ENCODE peak calls at places on chromosomes 5 and 9, in ten cellular contexts. A is Panc1, P is dorsolateral prefrontal cortex, C is lower lobe of right lung, L is tibial nerve, M is stomach, N is SJSA1, U is GM23248, I is IMR-90, J is body of pancreas. T is an unnamed sample.
A peak's percentile ranks its signal among the peaks of the same experiment; 100 is the strongest.

GRCh38 chr9:6272229-6272597 is 56.0 kb upstream of the TPD52L3 start:
- DNase-seq in A (no peak), P (no peak), C (no peak), L (no peak), M (peak; percentile 34), N (no peak), U (peak; percentile 94), I (peak; percentile 93), J (peak; percentile 53), T (peak; percentile 81)

GRCh38 chr5:125609011-125609410 is 814.2 kb upstream of the GRAMD2B start:
- DNase-seq in A (no peak), P (no peak), C (no peak), L (no peak), M (no peak), N (no peak), U (no peak), I (no peak), J (no peak), T (no peak)

GRCh38 chr5:103424008-103424407 is 138.6 kb downstream of the NUDT12 start:
- DNase-seq in A (no peak), P (no peak), C (no peak), L (no peak), M (no peak), N (no peak), U (peak; percentile 78), I (peak; percentile 46), J (no peak), T (no peak)

GRCh38 chr5:45029553-45029952 is 220.8 kb downstream of the MRPS30 start:
- DNase-seq in A (no peak), P (no peak), C (no peak), L (no peak), M (no peak), N (no peak), U (no peak), I (no peak), J (no peak), T (no peak)

GRCh38 chr9:118529210-118529609 is 825.0 kb downstream of the TLR4 start:
- DNase-seq in A (no peak), P (no peak), C (no peak), L (no peak), M (no peak), N (no peak), U (peak; percentile 66), I (no peak), J (no peak), T (no peak)

GRCh38 chr9:19965336-19965735 is 176.5 kb upstream of the SLC24A2 start:
- DNase-seq in A (no peak), P (no peak), C (no peak), L (no peak), M (no peak), N (no peak), U (peak; percentile 30), I (peak; percentile 10), J (no peak), T (peak; percentile 3)

GRCh38 chr9:92713528-92713927 is 43.6 kb upstream of the IPPK start:
- DNase-seq in A (no peak), P (no peak), C (no peak), L (no peak), M (no peak), N (no peak), U (no peak), I (no peak), J (no peak), T (no peak)

GRCh38 chr5:80654054-80654390 is 430 bp upstream of the MSH3 start:
- DNase-seq in A (no peak), P (no peak), C (no peak), L (no peak), M (no peak), N (peak; percentile 74), U (peak; percentile 15), I (no peak), J (no peak), T (no peak)

GRCh38 chr5:140109050-140109817 is 4.7 kb upstream of the PURA start:
- DNase-seq in A (no peak), P (peak; percentile 32), C (no peak), L (no peak), M (no peak), N (no peak), U (peak; percentile 78), I (peak; percentile 61), J (no peak), T (no peak)

GRCh38 chr9:134602547-134603362 is 38.8 kb upstream of the COL5A1 start:
- DNase-seq in A (no peak), P (no peak), C (peak; percentile 46), L (no peak), M (no peak), N (peak; percentile 99), U (peak; percentile 99), I (peak; percentile 99), J (peak; percentile 39), T (peak; percentile 94)

GRCh38 chr9:130043654-130044623 is 950 bp upstream of the FNBP1 start:
- DNase-seq in A (no peak), P (peak; percentile 46), C (no peak), L (peak; percentile 44), M (peak; percentile 30), N (no peak), U (peak; percentile 77), I (peak; percentile 46), J (no peak), T (no peak)

GRCh38 chr9:112558978-112559377 is 72.4 kb downstream of the KIAA1958 start:
- DNase-seq in A (no peak), P (no peak), C (no peak), L (no peak), M (no peak), N (no peak), U (no peak), I (no peak), J (no peak), T (no peak)

GRCh38 chr9:112559629-112560413 is 73.2 kb downstream of the KIAA1958 start:
- DNase-seq in A (no peak), P (no peak), C (no peak), L (no peak), M (no peak), N (no peak), U (peak; percentile 60), I (no peak), J (no peak), T (no peak)

GRCh38 chr9:112555844-112556482 is 69.3 kb downstream of the KIAA1958 start:
- DNase-seq in A (no peak), P (no peak), C (no peak), L (no peak), M (peak; percentile 68), N (no peak), U (no peak), I (no peak), J (peak; percentile 59), T (no peak)

GRCh38 chr9:112556497-112557085 is 70.0 kb downstream of the KIAA1958 start:
- DNase-seq in A (no peak), P (no peak), C (no peak), L (no peak), M (no peak), N (peak; percentile 28), U (peak; percentile 86), I (peak; percentile 75), J (no peak), T (no peak)

GRCh38 chr9:112558476-112558875 is 71.8 kb downstream of the KIAA1958 start:
- DNase-seq in A (no peak), P (no peak), C (no peak), L (no peak), M (no peak), N (peak; percentile 7), U (peak; percentile 87), I (peak; percentile 66), J (no peak), T (no peak)
- H3K4me3 ChIP-seq in A (no peak overlapping the region), P (no peak overlapping the region), C (no peak overlapping the region), L (no peak overlapping the region), M (no peak overlapping the region), N (no peak overlapping the region), U (peak overlapping the region; percentile 12), I (no peak overlapping the region), J (no peak overlapping the region), T (no peak overlapping the region)

GRCh38 chr5:2750026-2750757 is 1.3 kb downstream of the IRX2 start:
- DNase-seq in A (no peak), P (no peak), C (peak; percentile 55), L (no peak), M (no peak), N (peak; percentile 42), U (peak; percentile 77), I (no peak), J (no peak), T (no peak)
- H3K27me3 ChIP-seq in A (peaks cover 6% of the 10 kb centered on the region), P (peaks cover 56% of the 10 kb centered on the region), C (peaks cover 81% of the 10 kb centered on the region), L (peaks cover 90% of the 10 kb centered on the region), M (peaks cover 26% of the 10 kb centered on the region), N (no peaks in the 10 kb centered on the region), U (no peaks in the 10 kb centered on the region), I (peaks cover 39% of the 10 kb centered on the region), J (no peaks in the 10 kb centered on the region), T (peaks cover 46% of the 10 kb centered on the region)

GRCh38 chr5:141608046-141608445 is 10.8 kb downstream of the DIAPH1 start:
- DNase-seq in A (no peak), P (no peak), C (no peak), L (no peak), M (no peak), N (no peak), U (no peak), I (no peak), J (no peak), T (no peak)

GRCh38 chr5:141603912-141604311 is 14.9 kb downstream of the DIAPH1 start:
- DNase-seq in A (no peak), P (no peak), C (no peak), L (no peak), M (no peak), N (no peak), U (no peak), I (no peak), J (no peak), T (no peak)

GRCh38 chr5:141604318-141604717 is 14.5 kb downstream of the DIAPH1 start:
- DNase-seq in A (peak; percentile 50), P (no peak), C (peak; percentile 62), L (peak; percentile 52), M (peak; percentile 34), N (peak; percentile 64), U (peak; percentile 98), I (peak; percentile 94), J (peak; percentile 37), T (peak; percentile 57)

GRCh38 chr5:141608557-141608956 is 10.2 kb downstream of the DIAPH1 start:
- DNase-seq in A (no peak), P (no peak), C (no peak), L (no peak), M (no peak), N (no peak), U (no peak), I (no peak), J (no peak), T (no peak)

GRCh38 chr5:141605523-141606277 is 13.1 kb downstream of the DIAPH1 start:
- DNase-seq in A (no peak), P (no peak), C (peak; percentile 59), L (no peak), M (peak; percentile 46), N (no peak), U (no peak), I (no peak), J (peak; percentile 25), T (no peak)
- H3K27ac ChIP-seq in A (no peak overlapping the region), P (no peak overlapping the region), C (peak overlapping the region; percentile 81), L (peak overlapping the region; percentile 81), M (peak overlapping the region; percentile 62), N (no peak overlapping the region), U (peak overlapping the region; percentile 95), I (no peak overlapping the region), J (no peak overlapping the region), T (no peak overlapping the region)

DNA sequence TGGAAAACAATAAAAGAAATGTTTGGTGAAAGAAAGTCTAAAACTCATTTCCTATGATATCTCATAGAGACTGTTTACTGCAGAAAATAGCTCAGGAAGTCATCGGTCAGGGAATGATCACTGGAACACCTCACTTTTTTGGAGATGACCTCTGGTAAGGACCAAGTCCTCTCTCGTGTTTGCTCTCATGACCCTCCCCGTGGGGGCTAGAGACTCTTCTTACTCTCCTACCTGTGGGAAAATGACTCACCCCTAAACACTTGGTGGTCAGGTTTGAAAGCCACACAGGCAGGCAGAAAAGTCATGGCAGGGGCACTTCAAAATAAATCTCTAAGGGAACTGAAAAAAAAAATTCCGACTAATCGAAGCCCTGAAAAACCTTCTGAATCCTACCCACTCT is 48.2 kb downstream of the FAM240B start:
- DNase-seq in A (no peak), P (no peak), C (no peak), L (no peak), M (no peak), N (peak; percentile 25), U (no peak), I (no peak), J (no peak), T (no peak)
- H3K4me3 ChIP-seq in A (peak overlapping the region; percentile 43), P (no peak overlapping the region), C (no peak overlapping the region), L (no peak overlapping the region), M (no peak overlapping the region), N (no peak overlapping the region), U (no peak overlapping the region), I (no peak overlapping the region), J (no peak overlapping the region), T (no peak overlapping the region)